ENCODE peak calls at places on chromosomes 11 and 22, in five cellular contexts. S, H, Y, D and A are unnamed samples.

GRCh38 chr22:40325315-40325714 is 21.0 kb upstream of the ADSL start:
- DNase-seq in S (no peak), H (no peak), Y (no peak), D (no peak), A (no peak)

GRCh38 chr11:69560141-69560790 is 78.8 kb downstream of the LINC01488 start:
- DNase-seq in S (peak), H (peak), Y (no peak), D (no peak), A (no peak)

GRCh38 chr11:104623518-104623917 is 274.7 kb downstream of the CASP12 start:
- DNase-seq in S (peak), H (peak), Y (no peak), D (no peak), A (peak)

GRCh38 chr22:42078469-42079318 is 806 bp upstream of the SMDT1 start:
- DNase-seq in S (no peak), H (peak), Y (no peak), D (no peak), A (peak)

GRCh38 chr11:20112291-20113146 is 47.8 kb downstream of the DBX1 start:
- DNase-seq in S (peak), H (peak), Y (no peak), D (no peak), A (peak)

GRCh38 chr11:75816561-75817239 is 1.7 kb downstream of the UVRAG start:
- DNase-seq in S (peak), H (no peak), Y (no peak), D (no peak), A (peak)

GRCh38 chr11:132490976-132491375 is 1041.3 kb downstream of the OPCML start:
- DNase-seq in S (peak), H (peak), Y (no peak), D (no peak), A (no peak)

GRCh38 chr22:27815826-27816530 is 14.4 kb upstream of the MN1 start:
- DNase-seq in S (no peak), H (no peak), Y (no peak), D (no peak), A (no peak)

GRCh38 chr11:303359-303758 is 4.0 kb upstream of the IFITM5 start:
- DNase-seq in S (no peak), H (no peak), Y (no peak), D (no peak), A (no peak)

GRCh38 chr11:110907629-110908028 is 195.4 kb upstream of the ARHGAP20 start:
- DNase-seq in S (peak), H (peak), Y (no peak), D (no peak), A (peak)

GRCh38 chr11:73384871-73385692 is 8.9 kb downstream of the RELT start:
- DNase-seq in S (no peak), H (peak), Y (peak), D (no peak), A (peak)

GRCh38 chr11:4025957-4026324 is 68.7 kb upstream of the RRM1 start:
- DNase-seq in S (peak), H (peak), Y (no peak), D (no peak), A (peak)

GRCh38 chr22:23909258-23909898 is 15.2 kb downstream of the MIF start:
- DNase-seq in S (no peak), H (no peak), Y (no peak), D (no peak), A (peak)

GRCh38 chr22:24957043-24957442 is 4.5 kb downstream of the KIAA1671 start:
- DNase-seq in S (no peak), H (no peak), Y (no peak), D (no peak), A (no peak)

GRCh38 chr11:615453-616319 is at the start of gene IRF7:
- DNase-seq in S (peak), H (peak), Y (peak), D (no peak), A (peak)

GRCh38 chr22:27019827-27020226 is 362.4 kb downstream of the MIAT start:
- DNase-seq in S (peak), H (no peak), Y (no peak), D (no peak), A (no peak)

GRCh38 chr22:37639771-37640590 is 512 bp downstream of the SH3BP1 start:
- DNase-seq in S (no peak), H (no peak), Y (no peak), D (no peak), A (no peak)

GRCh38 chr22:37739000-37739399 is 42.2 kb downstream of the TRIOBP start:
- DNase-seq in S (peak), H (peak), Y (no peak), D (no peak), A (peak)

GRCh38 chr11:103016031-103016430 is 60.5 kb upstream of the MMP13 start:
- DNase-seq in S (peak), H (peak), Y (no peak), D (no peak), A (no peak)

GRCh38 chr22:30861131-30861530 is 107.4 kb downstream of the MORC2 start:
- DNase-seq in S (no peak), H (no peak), Y (no peak), D (no peak), A (no peak)

GRCh38 chr11:119016216-119017009 is 1.7 kb downstream of the RPS25 start:
- DNase-seq in S (no peak), H (no peak), Y (no peak), D (no peak), A (no peak)

GRCh38 chr11:15783619-15784018 is 572.7 kb downstream of the SOX6 start:
- DNase-seq in S (no peak), H (no peak), Y (no peak), D (no peak), A (no peak)

GRCh38 chr11:86377972-86378371 is 3.3 kb downstream of the CCDC81 start:
- DNase-seq in S (no peak), H (no peak), Y (no peak), D (no peak), A (no peak)

GRCh38 chr11:66975403-66976047 is 421 bp downstream of the C11orf86 start:
- DNase-seq in S (no peak), H (no peak), Y (no peak), D (no peak), A (no peak)

GRCh38 chr11:91041626-91042025 is 818.8 kb upstream of the CHORDC1 start:
- DNase-seq in S (no peak), H (no peak), Y (no peak), D (no peak), A (peak)
- TF ChIP-seq CTCF in S (no peak), H (no peak), Y (no peak), D (no peak), A (peak)

DNA sequence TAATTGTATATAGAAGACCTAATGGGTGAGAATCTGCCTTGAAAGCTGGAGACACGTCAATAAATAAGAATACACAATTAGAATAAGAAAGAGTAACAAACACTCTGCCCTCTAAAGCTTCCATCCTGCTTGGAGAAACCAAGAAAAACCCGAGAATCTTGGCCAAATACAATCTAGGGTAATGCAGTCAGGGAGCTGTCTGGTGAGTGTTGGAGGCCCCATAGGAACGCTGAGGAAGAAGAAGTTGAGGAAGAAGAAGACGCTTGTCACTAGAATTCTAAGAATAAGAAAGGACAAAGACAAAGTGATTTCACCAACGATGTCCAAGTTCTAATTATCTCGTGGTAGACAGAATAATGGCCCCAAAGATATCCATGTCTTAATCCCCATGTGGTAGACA is 4485.9 kb upstream of the OR11H1 start:
- DNase-seq in S (no peak), H (no peak), Y (no peak), D (no peak), A (no peak)
- H3K4me3 ChIP-seq in S (no peak), H (no peak), Y (no peak), D (no peak), A (no peak)

DNA sequence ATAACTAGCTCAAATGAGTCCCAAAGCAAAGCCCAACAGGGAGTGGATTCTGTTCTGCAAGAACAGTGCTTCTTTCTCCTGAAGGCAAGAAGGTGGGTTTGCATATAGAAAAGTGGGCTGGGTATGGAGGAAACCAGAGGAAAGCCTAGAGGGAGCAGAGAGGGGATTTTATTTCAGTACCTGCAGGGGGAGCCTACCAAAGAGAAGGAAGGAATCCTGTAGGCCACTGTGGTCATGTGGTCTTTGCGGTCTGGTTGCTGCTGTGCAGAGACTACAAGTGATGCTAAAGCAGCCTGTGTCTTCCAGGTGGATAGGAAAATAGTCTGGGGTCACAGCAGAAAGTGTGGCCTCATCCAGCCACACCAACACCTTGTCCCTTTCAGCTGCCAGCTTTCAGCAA is 33.2 kb upstream of the ZBTB16 start:
- DNase-seq in S (peak), H (no peak), Y (no peak), D (peak), A (peak)
- TF ChIP-seq CTCF in S (no peak), H (no peak), Y (no peak), D (peak), A (peak)

DNA sequence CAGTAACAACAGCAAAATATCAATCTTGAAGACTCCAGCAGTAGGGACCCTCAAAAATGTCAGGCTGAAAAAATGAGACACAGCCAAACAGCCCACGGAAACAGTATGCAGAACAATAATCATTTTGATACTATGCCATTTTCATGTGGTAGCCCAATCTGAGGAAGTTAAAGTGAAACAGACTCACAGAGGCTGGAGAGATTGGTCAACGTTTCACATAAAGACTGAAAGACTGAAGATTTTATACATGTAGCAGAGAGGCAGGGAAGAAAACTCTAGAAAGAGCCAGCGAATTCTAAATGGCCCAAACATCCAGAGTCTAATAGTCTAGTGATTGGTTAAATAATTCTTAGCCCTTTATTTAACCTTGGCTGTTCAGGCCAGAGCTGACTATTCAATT is 49.4 kb downstream of the MAML2 start:
- DNase-seq in S (peak), H (peak), Y (no peak), D (no peak), A (no peak)
- H3K4me3 ChIP-seq in S (no peak), H (peak), Y (no peak), D (no peak), A (no peak)